ENCODE peak calls at places on chromosomes 1 and 21, in ten cellular contexts. Y is cardiac fibroblast, Q is osteocyte, F is MM.1S, P is nephron progenitor cell, V is fibroblast of lung, C is mesothelial cell of epicardium, X is AG10803, H is Panc1, U is BJ. T is an unnamed sample.

GRCh38 chr1:236067854-236068454 is 3.1 kb upstream of the NID1 start:
- DNase-seq in X (no peak), F (no peak), Y (peak; percentile 81), C (no peak), U (no peak), V (peak; percentile 29), Q (no peak), P (no peak), H (no peak), T (no peak)

GRCh38 chr21:39730418-39731107 is 14.4 kb upstream of the IGSF5 start:
- DNase-seq in C (no peak), V (peak; percentile 76), F (no peak), U (no peak), X (no peak), H (no peak), P (no peak), Q (no peak), Y (no peak), T (no peak)

GRCh38 chr1:35808376-35809155 is 750 bp downstream of the AGO4 start:
- DNase-seq in H (no peak), Y (peak; percentile 25), X (peak; percentile 21), C (peak; percentile 47), F (no peak), P (no peak), Q (no peak), V (peak; percentile 22), U (no peak), T (peak; percentile 42)

GRCh38 chr1:46477153-46477929 is 12.3 kb upstream of the DMBX1 start:
- DNase-seq in X (peak; percentile 60), U (no peak), V (peak; percentile 42), Q (peak; percentile 90), Y (peak; percentile 76), C (peak; percentile 85), F (peak; percentile 58), H (peak; percentile 42), P (peak; percentile 83), T (peak; percentile 76)

GRCh38 chr1:204520834-204521709 is 4.9 kb downstream of the MDM4 start:
- DNase-seq in C (no peak), Q (no peak), X (peak; percentile 56), Y (peak; percentile 15), H (no peak), F (peak; percentile 99), P (no peak), V (peak; percentile 84), U (no peak), T (no peak)

GRCh38 chr1:3695326-3696217 is 43.3 kb downstream of the TP73 start:
- DNase-seq in V (peak; percentile 11), P (peak; percentile 79), Y (peak; percentile 39), H (no peak), F (no peak), C (peak; percentile 77), Q (no peak), U (no peak), X (peak; percentile 14), T (peak; percentile 83)

GRCh38 chr1:235052067-235053008 is 76.3 kb downstream of the TOMM20 start:
- DNase-seq in F (no peak), C (no peak), H (no peak), X (peak; percentile 57), P (no peak), U (no peak), Q (no peak), Y (peak; percentile 39), V (no peak), T (no peak)

GRCh38 chr1:238558156-238558555 is 667.4 kb upstream of the ZP4 start:
- DNase-seq in H (no peak), U (no peak), X (peak; percentile 56), Q (no peak), C (no peak), Y (peak; percentile 16), F (no peak), V (peak; percentile 98), P (no peak), T (no peak)

GRCh38 chr21:32388306-32388705 is 4.5 kb downstream of the URB1 start:
- DNase-seq in U (no peak), X (no peak), V (no peak), Q (no peak), Y (no peak), H (no peak), C (no peak), F (no peak), P (no peak), T (no peak)

GRCh38 chr1:230501845-230502244 is 75.7 kb upstream of the PGBD5 start:
- DNase-seq in X (no peak), P (no peak), V (no peak), H (no peak), U (no peak), Q (no peak), Y (no peak), C (no peak), F (peak; percentile 80), T (no peak)

GRCh38 chr1:218642033-218642954 is 297.2 kb downstream of the TGFB2 start:
- DNase-seq in F (no peak), U (peak; percentile 23), V (no peak), Y (peak; percentile 56), C (no peak), X (peak; percentile 62), Q (no peak), H (no peak), P (no peak), T (no peak)

GRCh38 chr1:160284220-160284781 is 632 bp downstream of the PEX19 start:
- DNase-seq in X (peak; percentile 81), Q (no peak), C (peak; percentile 43), Y (peak; percentile 79), U (peak; percentile 21), P (no peak), F (peak; percentile 51), V (peak; percentile 71), H (no peak), T (no peak)

DNA sequence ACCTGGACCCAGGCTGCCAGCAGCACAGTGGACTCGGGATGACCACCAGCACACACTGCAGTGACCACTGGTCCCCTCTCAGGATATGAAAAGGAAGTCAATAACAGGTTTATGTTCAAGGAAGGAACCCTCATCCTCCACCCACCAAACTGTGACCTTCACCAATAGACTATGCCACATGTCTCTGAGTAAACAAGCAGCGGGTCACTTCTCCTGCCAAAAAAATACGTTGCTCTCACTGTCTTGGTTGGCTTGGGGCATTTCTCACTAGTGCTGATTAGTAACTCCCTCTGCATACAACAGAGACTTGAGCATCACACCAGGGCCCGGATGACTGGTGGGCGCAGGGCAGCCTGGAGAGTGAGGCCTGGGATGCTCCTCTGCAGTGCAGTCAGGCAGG is 25.9 kb downstream of the PARP1 start:
- DNase-seq in X (no peak), Q (no peak), P (no peak), H (no peak), Y (no peak), V (no peak), U (no peak), F (no peak), C (no peak), T (no peak)
- TF ChIP-seq CTCF in X (no peak), Q (no peak), P (no peak), H (no peak), Y (no peak), V (no peak), U (no peak), F (no peak), C (no peak), T (no peak)

GRCh38 chr21:34861302-34861701 is 187.8 kb downstream of the RUNX1 start:
- DNase-seq in Y (no peak), P (no peak), X (no peak), U (no peak), V (no peak), C (no peak), H (no peak), F (no peak), Q (no peak), T (no peak)

GRCh38 chr21:34858559-34858958 is 189.8 kb downstream of the CLIC6 start:
- DNase-seq in U (no peak), H (no peak), Q (peak; percentile 23), P (no peak), X (no peak), C (no peak), Y (no peak), F (no peak), V (no peak), T (no peak)

GRCh38 chr21:34857122-34857713 is 188.4 kb downstream of the CLIC6 start:
- DNase-seq in Y (no peak), U (no peak), H (no peak), F (no peak), P (no peak), X (no peak), V (no peak), Q (peak; percentile 40), C (no peak), T (no peak)

GRCh38 chr21:34859976-34860653 is 189.0 kb downstream of the RUNX1 start:
- DNase-seq in F (no peak), V (no peak), Y (no peak), H (no peak), U (no peak), X (no peak), P (no peak), Q (no peak), C (no peak), T (no peak)

DNA sequence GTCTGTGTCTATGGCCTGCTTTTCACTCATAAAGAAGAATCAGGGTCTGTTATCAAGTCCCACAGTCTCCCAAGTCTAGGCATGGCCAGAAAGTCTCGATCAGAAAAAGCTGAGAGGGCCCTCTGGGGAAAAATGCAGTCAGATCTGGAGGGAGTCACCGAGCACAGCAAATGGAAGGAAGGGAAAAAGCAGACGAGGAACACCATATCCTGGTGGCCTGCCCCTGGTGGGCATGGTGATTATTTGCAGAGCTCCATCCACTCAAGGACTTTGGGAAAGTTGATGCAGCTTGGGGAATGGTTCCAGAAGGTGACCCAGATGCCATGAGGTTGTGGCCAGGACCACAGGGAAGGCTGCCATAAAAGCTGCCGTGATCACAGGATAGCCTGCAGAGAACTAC is 189.1 kb downstream of the CLIC6 start:
- DNase-seq in V (no peak), U (no peak), X (no peak), Y (no peak), Q (peak; percentile 44), P (no peak), C (no peak), H (no peak), F (no peak), T (no peak)
- TF ChIP-seq CTCF in V (peak; percentile 22), U (peak; percentile 43), X (peak; percentile 32), Y (peak; percentile 33), Q (no peak), P (no peak), C (peak; percentile 21), H (no peak), F (no peak), T (peak; percentile 36)

DNA sequence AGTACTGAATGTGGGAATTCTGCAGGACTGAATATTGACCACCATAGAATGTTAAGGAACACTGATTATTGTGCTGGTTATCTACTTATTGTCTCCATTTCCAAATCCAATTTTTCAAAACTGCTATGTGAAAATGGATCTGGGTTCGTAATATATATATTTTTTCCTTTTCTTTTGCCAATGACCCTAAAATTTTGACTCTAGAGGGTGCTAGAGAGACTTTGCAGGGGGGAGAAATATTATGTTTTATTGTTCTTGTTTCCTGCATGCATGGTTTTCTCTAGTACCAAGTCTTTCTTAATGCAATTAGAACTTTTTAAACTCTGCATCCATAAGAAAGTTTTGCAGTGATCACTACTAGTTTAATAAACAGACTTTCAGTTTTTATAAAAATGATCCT is 1256.9 kb downstream of the BRINP3 start:
- DNase-seq in Q (no peak), C (no peak), F (peak; percentile 6), H (no peak), U (no peak), X (no peak), P (no peak), V (no peak), Y (peak; percentile 0), T (no peak)
- TF ChIP-seq CTCF in Q (peak; percentile 46), C (no peak), F (peak; percentile 45), H (peak; percentile 11), U (no peak), X (no peak), P (peak; percentile 16), V (no peak), Y (no peak), T (no peak)

GRCh38 chr1:91176250-91176649 is 154.4 kb upstream of the ZNF644 start:
- DNase-seq in C (no peak), F (no peak), P (no peak), Q (no peak), U (no peak), X (no peak), V (no peak), Y (no peak), H (no peak), T (no peak)
- TF ChIP-seq CTCF in C (no peak), F (no peak), P (no peak), Q (no peak), U (no peak), X (no peak), V (no peak), Y (no peak), H (no peak), T (no peak)